ENCODE peak calls at places on chromosome 3, in six cellular contexts. T is GM04503; H is T47D; M is ecto neural progenitor cell; P is stimulated activated CD4-positive, alpha-beta T cell treated with anti-CD3 and anti-CD28 coated beads, Interleukin-4, amount 100 ng/mL, for 1 hour; I is stimulated activated CD8-positive, alpha-beta memory T cell treated with anti-CD3 and anti-CD28 coated beads, Interleukin-7, amount 100 ng/mL, for 24 hours. B is an unnamed sample.

GRCh38 chr3:16864610-16865313 is 20.0 kb upstream of the PLCL2 start:
- DNase-seq in T (peak), H (no peak), M (no peak), P (no peak), I (no peak), B (no peak)

GRCh38 chr3:16391936-16392536 is 121.5 kb downstream of the RFTN1 start:
- DNase-seq in T (no peak), H (no peak), M (no peak), P (no peak), I (no peak), B (no peak)

GRCh38 chr3:70556056-70556455 is 243.6 kb upstream of the MDFIC2 start:
- DNase-seq in T (no peak), H (no peak), M (no peak), P (no peak), I (no peak), B (no peak)

GRCh38 chr3:62119139-62119538 is 254.2 kb downstream of the FEZF2 start:
- DNase-seq in T (no peak), H (no peak), M (no peak), P (no peak), I (no peak), B (no peak)

GRCh38 chr3:99753268-99753975 is 64.2 kb upstream of the CMSS1 start:
- DNase-seq in T (no peak), H (peak), M (peak), P (no peak), I (no peak), B (no peak)

GRCh38 chr3:54188176-54188791 is 65.9 kb downstream of the CACNA2D3 start:
- DNase-seq in T (no peak), H (peak), M (peak), P (no peak), I (no peak), B (no peak)

GRCh38 chr3:74906181-74906580 is 291.7 kb upstream of the CNTN3 start:
- DNase-seq in T (no peak), H (no peak), M (no peak), P (no peak), I (no peak), B (no peak)

GRCh38 chr3:39668420-39668819 is 141.0 kb upstream of the MYRIP start:
- DNase-seq in T (no peak), H (peak), M (no peak), P (no peak), I (no peak), B (no peak)

GRCh38 chr3:27073903-27074302 is 295.3 kb downstream of the NEK10 start:
- DNase-seq in T (no peak), H (no peak), M (no peak), P (no peak), I (no peak), B (no peak)

GRCh38 chr3:50192689-50193141 is 1.3 kb downstream of the GNAT1 start:
- DNase-seq in T (no peak), H (peak), M (peak), P (peak), I (peak), B (peak)

GRCh38 chr3:114450008-114450596 is 156.3 kb downstream of the TIGIT start:
- DNase-seq in T (no peak), H (no peak), M (no peak), P (no peak), I (no peak), B (no peak)

B was measured in omental fat pad.